ENCODE peak calls at places on chromosome 3, in five cellular contexts. A is astrocyte of the spinal cord, F is bronchial epithelial cell, V is coronary artery, N is BE2C. S is an unnamed sample.

GRCh38 chr3:135248217-135248616 is 453.2 kb downstream of the EPHB1 start:
- DNase-seq in N (no peak), V (no peak), F (no peak), A (no peak), S (no peak)

GRCh38 chr3:32443471-32443870 is 51.8 kb downstream of the CMTM7 start:
- DNase-seq in V (no peak), F (peak; percentile 99), N (no peak), A (peak; percentile 65), S (no peak)

GRCh38 chr3:5227812-5228211 is 40.3 kb downstream of the EDEM1 start:
- DNase-seq in F (no peak), N (no peak), V (no peak), A (no peak), S (no peak)

GRCh38 chr3:31922962-31923361 is 58.1 kb downstream of the OSBPL10 start:
- DNase-seq in V (no peak), N (no peak), A (peak; percentile 16), F (no peak), S (no peak)

GRCh38 chr3:12916159-12916558 is 74.8 kb upstream of the RPL32 start:
- DNase-seq in A (no peak), F (no peak), V (no peak), N (no peak), S (no peak)

GRCh38 chr3:61617041-61617440 is 55.7 kb downstream of the PTPRG start:
- DNase-seq in A (no peak), N (no peak), F (no peak), V (no peak), S (no peak)

GRCh38 chr3:197025736-197026480 is 3.7 kb downstream of the MELTF start:
- DNase-seq in N (no peak), F (no peak), A (no peak), V (peak; percentile 70), S (no peak)

GRCh38 chr3:129016366-129016724 is 15.2 kb downstream of the EFCC1 start:
- DNase-seq in V (no peak), F (peak; percentile 29), N (peak; percentile 52), A (no peak), S (no peak)

GRCh38 chr3:193791041-193792032 is 198.3 kb downstream of the OPA1 start:
- DNase-seq in N (no peak), A (no peak), F (peak; percentile 88), V (no peak), S (no peak)

GRCh38 chr3:53046171-53047170 is 598 bp upstream of the SFMBT1 start:
- DNase-seq in F (no peak), V (peak; percentile 76), A (peak; percentile 17), N (peak; percentile 24), S (peak; percentile 47)

GRCh38 chr3:189898559-189899153 is 222.0 kb downstream of the P3H2 start:
- DNase-seq in F (peak; percentile 84), N (no peak), A (no peak), V (no peak), S (no peak)

DNA sequence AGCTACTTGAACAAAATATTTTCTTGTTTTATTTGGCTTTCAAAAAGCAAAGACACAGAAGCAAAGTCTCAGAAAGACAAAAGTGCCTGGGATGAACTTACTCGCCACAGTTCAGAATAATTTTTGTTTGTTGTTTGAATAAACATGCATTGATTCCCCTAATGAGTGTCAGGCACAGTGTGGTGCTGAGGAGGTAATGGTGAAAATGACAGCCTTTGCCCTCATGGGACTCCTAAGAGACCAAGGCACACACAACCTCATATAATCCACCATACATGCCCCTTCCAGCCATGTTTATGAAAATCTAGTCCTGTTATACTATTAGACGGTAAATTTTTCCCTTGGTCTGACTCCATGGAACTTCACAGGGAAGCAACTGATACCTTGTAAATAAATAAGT is 2.5 kb downstream of the GOLIM4 start:
- DNase-seq in N (no peak), F (no peak), V (no peak), A (peak; percentile 31), S (no peak)
- H3K4me3 ChIP-seq in N (peak overlapping the region; percentile 94), F (no peak overlapping the region), V (peak overlapping the region; percentile 86), A (peak overlapping the region; percentile 92), S (peak overlapping the region; percentile 82)

GRCh38 chr3:186362409-186362757 is 349 bp upstream of the DGKG start:
- DNase-seq in A (no peak), V (no peak), N (no peak), F (no peak), S (no peak)
- H3K4me3 ChIP-seq in A (peak overlapping the region; percentile 20), V (peak overlapping the region; percentile 88), N (peak overlapping the region; percentile 61), F (no peak overlapping the region), S (peak overlapping the region; percentile 64)

GRCh38 chr3:112464264-112464663 is 35.0 kb downstream of the BTLA start:
- DNase-seq in F (no peak), A (no peak), V (no peak), N (no peak), S (no peak)
- H3K4me3 ChIP-seq in F (no peak overlapping the region), A (no peak overlapping the region), V (no peak overlapping the region), N (no peak overlapping the region), S (no peak overlapping the region)

DNA sequence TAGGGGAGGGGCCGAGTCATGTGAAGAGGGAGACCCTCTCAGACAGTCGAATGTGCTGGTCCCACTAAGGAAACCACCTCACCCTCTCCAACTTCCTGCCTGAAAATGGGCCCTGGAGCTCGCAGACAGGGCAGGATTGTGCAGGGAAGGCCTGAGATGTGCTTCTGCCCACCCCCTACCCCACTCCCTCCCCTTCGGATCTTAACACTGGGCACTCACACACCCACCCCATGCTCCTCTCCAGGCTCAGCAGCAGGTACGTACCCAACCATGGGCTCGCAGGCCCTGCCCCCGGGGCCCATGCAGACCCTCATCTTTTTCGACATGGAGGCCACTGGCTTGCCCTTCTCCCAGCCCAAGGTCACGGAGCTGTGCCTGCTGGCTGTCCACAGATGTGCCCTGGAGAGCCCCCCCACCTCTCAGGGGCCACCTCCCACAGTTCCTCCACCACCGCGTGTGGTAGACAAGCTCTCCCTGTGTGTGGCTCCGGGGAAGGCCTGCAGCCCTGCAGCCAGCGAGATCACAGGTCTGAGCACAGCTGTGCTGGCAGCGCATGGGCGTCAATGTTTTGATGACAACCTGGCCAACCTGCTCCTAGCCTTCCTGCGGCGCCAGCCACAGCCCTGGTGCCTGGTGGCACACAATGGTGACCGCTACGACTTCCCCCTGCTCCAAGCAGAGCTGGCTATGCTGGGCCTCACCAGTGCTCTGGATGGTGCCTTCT is 20.0 kb downstream of the ATRIP start:
- DNase-seq in A (no peak), V (no peak), N (no peak), F (no peak), S (peak; percentile 36)
- H3K4me3 ChIP-seq in A (peak overlapping the region; percentile 27), V (peak overlapping the region; percentile 75), N (peak overlapping the region; percentile 65), F (peak overlapping the region; percentile 30), S (peak overlapping the region; percentile 63)

GRCh38 chr3:79767194-79767952 is 425 bp downstream of the ROBO1 start:
- DNase-seq in V (no peak), A (peak; percentile 52), F (no peak), N (peak; percentile 49), S (no peak)

GRCh38 chr3:79767953-79768282 is at the start of gene ROBO1:
- DNase-seq in F (no peak), A (peak; percentile 50), N (peak; percentile 50), V (no peak), S (no peak)

GRCh38 chr3:79765854-79766253 is 1.9 kb downstream of the ROBO1 start:
- DNase-seq in F (no peak), N (no peak), A (no peak), V (no peak), S (no peak)

GRCh38 chr3:79769234-79769633 is 1.4 kb upstream of the ROBO1 start:
- DNase-seq in V (no peak), F (no peak), A (no peak), N (no peak), S (no peak)

GRCh38 chr3:79766474-79767193 is 1.2 kb downstream of the ROBO1 start:
- DNase-seq in N (peak; percentile 53), V (no peak), F (no peak), A (peak; percentile 9), S (no peak)
- H3K4me3 ChIP-seq in N (peak overlapping the region; percentile 89), V (peak overlapping the region; percentile 60), F (no peak overlapping the region), A (peak overlapping the region; percentile 57), S (no peak overlapping the region)

GRCh38 chr3:188156051-188156450 is 2.1 kb downstream of the LPP start:
- DNase-seq in V (no peak), A (no peak), N (no peak), F (no peak), S (no peak)
- H3K4me3 ChIP-seq in V (peak overlapping the region; percentile 87), A (no peak overlapping the region), N (no peak overlapping the region), F (no peak overlapping the region), S (peak overlapping the region; percentile 66)